ENCODE peak calls at places on chromosomes 3 and 15, in seven cellular contexts. F is PC-3, S is foreskin keratinocyte, T is breast epithelium, B is hepatocyte, G is tibial artery, Z is OCI-LY7. L is an unnamed sample. For H3K4me1, the result is how much of the 10 kb centered on the place peaks cover.

GRCh38 chr15:83846847-83847246 is 192.9 kb downstream of the ADAMTSL3 start:
- DNase-seq in F (no peak), Z (no peak), S (peak), T (no peak), B (peak), G (no peak), L (no peak)

GRCh38 chr3:160133757-160134156 is 91.5 kb upstream of the C3orf80 start:
- DNase-seq in Z (no peak), B (no peak), T (no peak), F (peak), S (peak), G (no peak), L (no peak)

GRCh38 chr3:49721165-49721860 is 1.8 kb upstream of the AMIGO3 start:
- DNase-seq in F (no peak), T (peak), Z (no peak), B (no peak), G (peak), S (no peak), L (no peak)

GRCh38 chr3:129461022-129461421 is 21.0 kb downstream of the IFT122 start:
- DNase-seq in F (peak), S (peak), T (no peak), Z (no peak), B (no peak), G (no peak), L (no peak)

GRCh38 chr3:20648294-20648693 is 462.3 kb upstream of the SGO1 start:
- DNase-seq in T (no peak), S (peak), Z (no peak), B (no peak), G (no peak), F (peak), L (no peak)

GRCh38 chr3:48565591-48566400 is 2.2 kb upstream of the UCN2 start:
- DNase-seq in T (no peak), B (no peak), G (no peak), S (peak), Z (no peak), F (peak), L (no peak)

GRCh38 chr3:159852821-159853505 is 135.7 kb upstream of the IL12A start:
- DNase-seq in Z (no peak), T (no peak), S (peak), B (peak), G (peak), F (peak), L (peak)

GRCh38 chr3:57998366-57999283 is 9.6 kb upstream of the FLNB start:
- DNase-seq in F (peak), Z (peak), G (no peak), T (no peak), B (peak), S (peak), L (no peak)

GRCh38 chr15:39336926-39337325 is 244.0 kb upstream of the THBS1 start:
- DNase-seq in S (no peak), T (no peak), G (no peak), Z (no peak), B (no peak), F (no peak), L (no peak)

GRCh38 chr15:93929375-93930094 is 301.8 kb upstream of the MCTP2 start:
- DNase-seq in F (no peak), T (no peak), Z (no peak), S (peak), B (peak), G (no peak), L (no peak)

GRCh38 chr3:10547841-10548783 is 42.7 kb upstream of the ATP2B2 start:
- DNase-seq in T (peak), B (no peak), G (no peak), Z (no peak), S (peak), F (no peak), L (no peak)

GRCh38 chr3:169260296-169260695 is 403.2 kb downstream of the MECOM start:
- DNase-seq in F (no peak), B (no peak), T (no peak), Z (no peak), S (no peak), G (no peak), L (no peak)

GRCh38 chr3:27802849-27803248 is 80.7 kb upstream of the EOMES start:
- DNase-seq in Z (no peak), S (no peak), T (no peak), F (no peak), B (no peak), G (no peak), L (no peak)

GRCh38 chr3:167883452-167883851 is 147.9 kb downstream of the SERPINI1 start:
- DNase-seq in G (no peak), F (no peak), B (no peak), Z (no peak), T (no peak), S (no peak), L (no peak)

GRCh38 chr15:70121656-70122297 is 24.1 kb upstream of the TLE3 start:
- DNase-seq in F (peak), S (peak), Z (no peak), G (peak), T (no peak), B (peak), L (peak)

GRCh38 chr15:50377867-50378751 is 23.1 kb upstream of the GABPB1 start:
- DNase-seq in G (no peak), B (no peak), Z (peak), S (no peak), F (no peak), T (no peak), L (no peak)

GRCh38 chr3:58049143-58049785 is 41.0 kb downstream of the FLNB start:
- DNase-seq in B (peak), S (peak), G (peak), Z (no peak), T (peak), F (peak), L (no peak)

GRCh38 chr3:111073186-111073585 is 1.6 kb downstream of the NECTIN3 start:
- DNase-seq in F (peak), S (peak), B (peak), G (no peak), T (no peak), Z (no peak), L (no peak)

GRCh38 chr3:52317601-52318000 is 1.5 kb downstream of the DNAH1 start:
- DNase-seq in Z (peak), F (no peak), B (peak), G (no peak), T (peak), S (peak), L (no peak)

GRCh38 chr3:150945226-150945625 is 27.3 kb downstream of the CLRN1 start:
- DNase-seq in T (no peak), Z (no peak), B (no peak), G (no peak), S (peak), F (peak), L (no peak)

GRCh38 chr3:197499427-197499826 is 56.3 kb downstream of the BDH1 start:
- DNase-seq in S (peak), B (no peak), G (no peak), Z (no peak), T (no peak), F (peak), L (no peak)

GRCh38 chr3:50256978-50257890 is 11.7 kb upstream of the SEMA3B start:
- DNase-seq in Z (peak), S (no peak), B (no peak), T (no peak), G (no peak), F (peak), L (no peak)

GRCh38 chr3:108100906-108101305 is 10.1 kb upstream of the CD47 start:
- DNase-seq in Z (peak), T (no peak), B (no peak), F (no peak), G (no peak), S (no peak), L (no peak)

GRCh38 chr3:197519801-197520211 is 36.0 kb downstream of the BDH1 start:
- DNase-seq in S (no peak), G (no peak), Z (no peak), B (no peak), F (no peak), T (no peak), L (no peak)

GRCh38 chr3:178048768-178049167 is 487.5 kb upstream of the KCNMB2 start:
- DNase-seq in S (no peak), B (no peak), G (no peak), F (no peak), Z (no peak), T (no peak), L (no peak)

GRCh38 chr15:39792025-39792893 is 9.6 kb upstream of the FSIP1 start:
- DNase-seq in B (no peak), F (peak), S (no peak), Z (no peak), T (no peak), G (no peak), L (no peak)

GRCh38 chr3:128351476-128352085 is 115.1 kb downstream of the DNAJB8 start:
- DNase-seq in Z (no peak), G (no peak), F (no peak), B (no peak), T (no peak), S (no peak), L (no peak)

GRCh38 chr3:52108302-52109232 is 45.7 kb downstream of the POC1A start:
- DNase-seq in G (no peak), Z (no peak), F (no peak), T (no peak), S (no peak), B (no peak), L (no peak)

GRCh38 chr15:68492855-68493254 is 60.9 kb upstream of the ITGA11 start:
- DNase-seq in Z (no peak), F (no peak), G (peak), S (no peak), T (no peak), B (no peak), L (no peak)

GRCh38 chr3:45137656-45138181 is 8.5 kb downstream of the CDCP1 start:
- DNase-seq in S (peak), T (no peak), B (no peak), G (no peak), Z (no peak), F (peak), L (no peak)

GRCh38 chr3:124565013-124565412 is 165.2 kb upstream of the UMPS start:
- DNase-seq in B (peak), T (peak), S (peak), F (peak), G (peak), Z (peak), L (peak)

GRCh38 chr3:50268703-50269451 is at the start of gene SEMA3B:
- DNase-seq in S (peak), Z (no peak), B (peak), F (peak), T (no peak), G (peak), L (peak)

GRCh38 chr3:179463299-179463698 is 12.0 kb upstream of the GNB4 start:
- DNase-seq in S (no peak), Z (no peak), T (no peak), B (no peak), G (no peak), F (no peak), L (no peak)

GRCh38 chr15:78243491-78243941 is 9.2 kb upstream of the ACSBG1 start:
- DNase-seq in G (no peak), T (peak), Z (no peak), S (no peak), B (no peak), F (no peak), L (no peak)

DNA sequence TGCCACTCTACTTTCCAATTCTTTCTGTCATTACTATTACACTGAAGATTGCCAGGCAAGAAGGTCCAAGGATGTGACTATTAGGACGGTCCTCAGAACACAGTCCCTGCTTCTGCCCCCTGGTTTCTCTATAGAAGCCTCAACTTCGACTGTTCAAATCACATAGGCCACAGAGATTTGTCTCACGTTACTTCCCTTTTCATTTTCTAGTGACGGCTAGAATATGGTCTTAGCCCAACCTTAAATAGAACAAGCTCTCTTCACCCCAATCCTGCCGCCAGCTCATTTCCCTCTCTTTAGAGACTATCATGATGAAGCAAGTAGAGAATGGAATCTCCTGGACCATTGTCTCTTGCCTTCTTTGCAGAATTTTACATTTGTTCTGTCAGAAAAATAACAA is 84.9 kb downstream of the TIGIT start:
- DNase-seq in F (no peak), Z (no peak), G (no peak), T (no peak), B (no peak), S (no peak), L (no peak)
- H3K4me1 ChIP-seq in F (under half), Z (under half), G (under half), T (under half), B (under half), S (under half), L (under half)

GRCh38 chr3:85801955-85802354 is 843.2 kb downstream of the CADM2 start:
- DNase-seq in S (peak), G (no peak), F (peak), Z (peak), T (no peak), B (peak), L (no peak)
- TF ChIP-seq CTCF in S (peak), G (no peak), F (peak), Z (peak), T (no peak), B (peak), L (no peak)

GRCh38 chr3:149243540-149243939 is 21.9 kb upstream of the CP start:
- DNase-seq in Z (peak), B (no peak), G (no peak), S (no peak), F (no peak), T (no peak), L (no peak)
- H3K4me1 ChIP-seq in Z (half or more), B (under half), G (under half), S (under half), F (under half), T (under half), L (under half)

DNA sequence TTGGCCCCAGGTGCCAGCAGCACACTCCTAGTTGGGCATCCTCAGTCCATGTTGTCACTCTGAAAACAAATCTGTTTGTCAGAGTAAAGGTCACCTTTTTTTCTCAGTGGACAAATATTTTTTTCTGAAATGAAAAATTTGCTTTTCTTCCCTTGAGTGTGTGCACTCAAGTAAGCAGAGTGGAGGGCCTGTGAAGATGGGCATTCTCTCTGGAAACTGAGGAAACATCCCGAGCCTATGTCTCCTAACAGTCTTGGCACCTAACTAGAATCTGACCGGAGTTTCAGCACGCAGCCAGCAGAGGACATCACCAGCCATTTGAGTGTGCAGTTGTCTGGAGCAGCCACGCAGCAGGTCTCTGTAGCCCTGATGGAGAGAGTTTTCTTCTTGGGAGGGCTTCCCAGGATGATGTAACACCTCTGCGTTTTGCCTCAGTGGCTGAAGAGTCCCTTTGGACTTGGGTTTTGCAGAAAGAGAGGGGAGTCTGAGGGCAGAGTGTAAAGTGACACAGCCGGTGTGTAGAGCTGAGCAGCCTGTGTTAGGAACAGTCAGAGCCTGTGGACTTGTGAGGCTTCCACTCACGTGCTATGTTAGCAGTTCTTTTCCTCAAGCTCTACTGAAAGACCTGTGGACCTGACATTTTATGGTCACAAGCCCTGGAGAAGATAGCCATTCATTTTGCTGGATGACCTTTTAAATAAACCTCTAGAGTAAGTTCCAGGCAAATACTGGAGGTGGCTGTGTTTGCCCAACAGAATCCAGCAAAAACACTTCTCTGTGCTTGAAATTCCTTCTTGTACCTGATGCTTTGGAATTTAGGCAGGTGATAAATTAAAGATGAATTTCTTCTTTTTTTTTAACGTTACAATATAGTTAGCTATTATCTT is 51.6 kb downstream of the ABHD2 start:
- DNase-seq in Z (no peak), B (peak), G (peak), F (no peak), T (no peak), S (no peak), L (no peak)
- TF ChIP-seq CTCF in Z (no peak), B (peak), G (peak), F (no peak), T (no peak), S (peak), L (no peak)

GRCh38 chr3:127003175-127003555 is 20.2 kb downstream of the PLXNA1 start:
- DNase-seq in Z (no peak), F (no peak), S (no peak), B (no peak), T (no peak), G (no peak), L (no peak)
- H3K4me1 ChIP-seq in Z (under half), F (under half), S (under half), B (under half), T (under half), G (under half), L (under half)

DNA sequence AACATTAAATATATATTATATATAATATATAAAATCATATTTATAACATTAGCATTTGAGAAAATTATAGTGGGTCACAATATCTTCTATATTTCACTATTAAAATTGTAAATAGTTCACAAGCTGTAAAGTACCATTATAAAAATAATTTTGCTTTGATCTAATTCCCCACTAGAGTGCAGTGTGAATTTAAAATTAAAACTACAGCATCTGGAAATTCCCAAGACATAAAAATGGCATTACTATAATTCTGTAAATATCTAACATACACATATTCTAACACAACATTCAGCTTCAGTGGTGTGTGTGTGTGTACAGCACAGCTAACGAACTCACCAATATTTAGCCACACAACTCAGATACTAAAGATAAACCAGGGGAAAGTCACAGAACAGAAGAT is 424.9 kb upstream of the ZNF385D start:
- DNase-seq in F (peak), T (no peak), G (no peak), Z (no peak), S (no peak), B (no peak), L (no peak)
- TF ChIP-seq CTCF in F (peak), T (no peak), G (no peak), Z (peak), S (no peak), B (peak), L (no peak)

GRCh38 chr3:30614373-30614772 is 8.0 kb downstream of the TGFBR2 start:
- DNase-seq in F (no peak), B (no peak), S (no peak), G (no peak), Z (no peak), T (no peak), L (no peak)
- H3K4me1 ChIP-seq in F (half or more), B (under half), S (half or more), G (under half), Z (half or more), T (under half), L (under half)

GRCh38 chr3:182490601-182491485 is 302.5 kb upstream of the ATP11B start:
- DNase-seq in Z (peak), B (peak), S (peak), F (peak), G (no peak), T (no peak), L (no peak)
- TF ChIP-seq CTCF in Z (peak), B (peak), S (peak), F (peak), G (no peak), T (no peak), L (no peak)

GRCh38 chr15:67127925-67128324 is 62.5 kb downstream of the SMAD3 start:
- DNase-seq in T (no peak), S (peak), B (peak), G (peak), F (peak), Z (no peak), L (no peak)
- H3K4me1 ChIP-seq in T (under half), S (half or more), B (half or more), G (under half), F (half or more), Z (under half), L (under half)

GRCh38 chr3:26114851-26115250 is 325.0 kb downstream of the OXSM start:
- DNase-seq in Z (no peak), S (no peak), T (no peak), B (no peak), F (no peak), G (no peak), L (no peak)

GRCh38 chr3:26118165-26118564 is 328.3 kb downstream of the OXSM start:
- DNase-seq in B (no peak), S (no peak), T (no peak), F (no peak), G (no peak), Z (peak), L (no peak)
- TF ChIP-seq CTCF in B (peak), S (peak), T (no peak), F (peak), G (no peak), Z (peak), L (no peak)

L was measured in ascending aorta.